ENCODE peak calls at places on chromosomes 7 and 10, in seven cellular contexts. One of them, this sample, is unnamed.

GRCh38 chr7:44100458-44101303 is 3.5 kb upstream of the AEBP1 start:
- DNase-seq in stimulated activated CD8-positive, alpha-beta memory T cell treated with anti-CD3 and anti-CD28 coated beads, Interleukin-4, amount 100 ng/mL, for 1 hour: no peak
- DNase-seq in putamen: no peak
- DNase-seq in HT1080: no peak
- DNase-seq in NCI-H1417: no peak
- DNase-seq in KBM-7: no peak
- DNase-seq in stimulated activated CD4-positive, alpha-beta T cell treated with anti-CD3 and anti-CD28 coated beads, Interleukin-2, amount 100 ng/mL, for 48 hours: no peak
- DNase-seq in this sample: no peak

GRCh38 chr7:70883750-70884445 is 248.0 kb upstream of the GALNT17 start:
- DNase-seq in stimulated activated CD8-positive, alpha-beta memory T cell treated with anti-CD3 and anti-CD28 coated beads, Interleukin-4, amount 100 ng/mL, for 1 hour: no peak
- DNase-seq in putamen: no peak
- DNase-seq in HT1080: no peak
- DNase-seq in NCI-H1417: no peak
- DNase-seq in KBM-7: no peak
- DNase-seq in stimulated activated CD4-positive, alpha-beta T cell treated with anti-CD3 and anti-CD28 coated beads, Interleukin-2, amount 100 ng/mL, for 48 hours: no peak
- DNase-seq in this sample: no peak

GRCh38 chr7:68868975-68869374 is 729.3 kb upstream of the AUTS2 start:
- DNase-seq in stimulated activated CD8-positive, alpha-beta memory T cell treated with anti-CD3 and anti-CD28 coated beads, Interleukin-4, amount 100 ng/mL, for 1 hour: no peak
- DNase-seq in putamen: peak; percentile 3
- DNase-seq in HT1080: no peak
- DNase-seq in NCI-H1417: no peak
- DNase-seq in KBM-7: no peak
- DNase-seq in stimulated activated CD4-positive, alpha-beta T cell treated with anti-CD3 and anti-CD28 coated beads, Interleukin-2, amount 100 ng/mL, for 48 hours: no peak
- DNase-seq in this sample: no peak

GRCh38 chr10:11180228-11180627 is 162.6 kb downstream of the CELF2 start:
- DNase-seq in stimulated activated CD8-positive, alpha-beta memory T cell treated with anti-CD3 and anti-CD28 coated beads, Interleukin-4, amount 100 ng/mL, for 1 hour: no peak
- DNase-seq in putamen: no peak
- DNase-seq in HT1080: no peak
- DNase-seq in NCI-H1417: no peak
- DNase-seq in KBM-7: peak; percentile 96
- DNase-seq in stimulated activated CD4-positive, alpha-beta T cell treated with anti-CD3 and anti-CD28 coated beads, Interleukin-2, amount 100 ng/mL, for 48 hours: no peak
- DNase-seq in this sample: no peak

GRCh38 chr10:100866575-100867098 is 46.1 kb upstream of the SLF2 start:
- DNase-seq in stimulated activated CD8-positive, alpha-beta memory T cell treated with anti-CD3 and anti-CD28 coated beads, Interleukin-4, amount 100 ng/mL, for 1 hour: no peak
- DNase-seq in putamen: no peak
- DNase-seq in HT1080: no peak
- DNase-seq in NCI-H1417: peak; percentile 37
- DNase-seq in KBM-7: no peak
- DNase-seq in stimulated activated CD4-positive, alpha-beta T cell treated with anti-CD3 and anti-CD28 coated beads, Interleukin-2, amount 100 ng/mL, for 48 hours: no peak
- DNase-seq in this sample: no peak

GRCh38 chr10:17847586-17848296 is 38.6 kb downstream of the MRC1 start:
- DNase-seq in stimulated activated CD8-positive, alpha-beta memory T cell treated with anti-CD3 and anti-CD28 coated beads, Interleukin-4, amount 100 ng/mL, for 1 hour: no peak
- DNase-seq in putamen: no peak
- DNase-seq in HT1080: peak; percentile 34
- DNase-seq in NCI-H1417: no peak
- DNase-seq in KBM-7: peak; percentile 48
- DNase-seq in stimulated activated CD4-positive, alpha-beta T cell treated with anti-CD3 and anti-CD28 coated beads, Interleukin-2, amount 100 ng/mL, for 48 hours: no peak
- DNase-seq in this sample: peak; percentile 45

GRCh38 chr10:4514445-4515108 is 311.4 kb upstream of the AKR1E2 start:
- DNase-seq in stimulated activated CD8-positive, alpha-beta memory T cell treated with anti-CD3 and anti-CD28 coated beads, Interleukin-4, amount 100 ng/mL, for 1 hour: no peak
- DNase-seq in putamen: peak; percentile 15
- DNase-seq in HT1080: no peak
- DNase-seq in NCI-H1417: no peak
- DNase-seq in KBM-7: peak; percentile 80
- DNase-seq in stimulated activated CD4-positive, alpha-beta T cell treated with anti-CD3 and anti-CD28 coated beads, Interleukin-2, amount 100 ng/mL, for 48 hours: no peak
- DNase-seq in this sample: no peak

GRCh38 chr7:47539398-47540052 is 42.4 kb downstream of the TNS3 start:
- DNase-seq in stimulated activated CD8-positive, alpha-beta memory T cell treated with anti-CD3 and anti-CD28 coated beads, Interleukin-4, amount 100 ng/mL, for 1 hour: no peak
- DNase-seq in putamen: no peak
- DNase-seq in HT1080: no peak
- DNase-seq in NCI-H1417: no peak
- DNase-seq in KBM-7: no peak
- DNase-seq in stimulated activated CD4-positive, alpha-beta T cell treated with anti-CD3 and anti-CD28 coated beads, Interleukin-2, amount 100 ng/mL, for 48 hours: no peak
- DNase-seq in this sample: no peak

GRCh38 chr10:102435529-102436233 is 3.3 kb upstream of the CUEDC2 start:
- DNase-seq in stimulated activated CD8-positive, alpha-beta memory T cell treated with anti-CD3 and anti-CD28 coated beads, Interleukin-4, amount 100 ng/mL, for 1 hour: no peak
- DNase-seq in putamen: no peak
- DNase-seq in HT1080: no peak
- DNase-seq in NCI-H1417: no peak
- DNase-seq in KBM-7: peak; percentile 92
- DNase-seq in stimulated activated CD4-positive, alpha-beta T cell treated with anti-CD3 and anti-CD28 coated beads, Interleukin-2, amount 100 ng/mL, for 48 hours: no peak
- DNase-seq in this sample: no peak

GRCh38 chr7:42232275-42232674 is 4.7 kb downstream of the GLI3 start:
- DNase-seq in stimulated activated CD8-positive, alpha-beta memory T cell treated with anti-CD3 and anti-CD28 coated beads, Interleukin-4, amount 100 ng/mL, for 1 hour: no peak
- DNase-seq in putamen: no peak
- DNase-seq in HT1080: peak; percentile 41
- DNase-seq in NCI-H1417: no peak
- DNase-seq in KBM-7: no peak
- DNase-seq in stimulated activated CD4-positive, alpha-beta T cell treated with anti-CD3 and anti-CD28 coated beads, Interleukin-2, amount 100 ng/mL, for 48 hours: no peak
- DNase-seq in this sample: no peak

GRCh38 chr7:11331128-11332102 is 357.7 kb downstream of the PHF14 start:
- DNase-seq in stimulated activated CD8-positive, alpha-beta memory T cell treated with anti-CD3 and anti-CD28 coated beads, Interleukin-4, amount 100 ng/mL, for 1 hour: no peak
- DNase-seq in putamen: no peak
- DNase-seq in HT1080: peak; percentile 21
- DNase-seq in NCI-H1417: no peak
- DNase-seq in KBM-7: no peak
- DNase-seq in stimulated activated CD4-positive, alpha-beta T cell treated with anti-CD3 and anti-CD28 coated beads, Interleukin-2, amount 100 ng/mL, for 48 hours: no peak
- DNase-seq in this sample: no peak

GRCh38 chr10:74024600-74024999 is 26.7 kb downstream of the VCL start:
- DNase-seq in stimulated activated CD8-positive, alpha-beta memory T cell treated with anti-CD3 and anti-CD28 coated beads, Interleukin-4, amount 100 ng/mL, for 1 hour: no peak
- DNase-seq in putamen: no peak
- DNase-seq in HT1080: no peak
- DNase-seq in NCI-H1417: no peak
- DNase-seq in KBM-7: no peak
- DNase-seq in stimulated activated CD4-positive, alpha-beta T cell treated with anti-CD3 and anti-CD28 coated beads, Interleukin-2, amount 100 ng/mL, for 48 hours: no peak
- DNase-seq in this sample: no peak

GRCh38 chr7:137694405-137694804 is 152.4 kb downstream of the DGKI start:
- DNase-seq in stimulated activated CD8-positive, alpha-beta memory T cell treated with anti-CD3 and anti-CD28 coated beads, Interleukin-4, amount 100 ng/mL, for 1 hour: no peak
- DNase-seq in putamen: no peak
- DNase-seq in HT1080: peak; percentile 33
- DNase-seq in NCI-H1417: no peak
- DNase-seq in KBM-7: no peak
- DNase-seq in stimulated activated CD4-positive, alpha-beta T cell treated with anti-CD3 and anti-CD28 coated beads, Interleukin-2, amount 100 ng/mL, for 48 hours: no peak
- DNase-seq in this sample: peak; percentile 27

GRCh38 chr10:113226404-113226803 is 276.4 kb downstream of the TCF7L2 start:
- DNase-seq in stimulated activated CD8-positive, alpha-beta memory T cell treated with anti-CD3 and anti-CD28 coated beads, Interleukin-4, amount 100 ng/mL, for 1 hour: no peak
- DNase-seq in putamen: no peak
- DNase-seq in HT1080: no peak
- DNase-seq in NCI-H1417: no peak
- DNase-seq in KBM-7: no peak
- DNase-seq in stimulated activated CD4-positive, alpha-beta T cell treated with anti-CD3 and anti-CD28 coated beads, Interleukin-2, amount 100 ng/mL, for 48 hours: no peak
- DNase-seq in this sample: no peak

GRCh38 chr7:603152-603941 is 83.7 kb upstream of the PDGFA start:
- DNase-seq in stimulated activated CD8-positive, alpha-beta memory T cell treated with anti-CD3 and anti-CD28 coated beads, Interleukin-4, amount 100 ng/mL, for 1 hour: no peak
- DNase-seq in putamen: no peak
- DNase-seq in HT1080: no peak
- DNase-seq in NCI-H1417: no peak
- DNase-seq in KBM-7: peak; percentile 83
- DNase-seq in stimulated activated CD4-positive, alpha-beta T cell treated with anti-CD3 and anti-CD28 coated beads, Interleukin-2, amount 100 ng/mL, for 48 hours: peak; percentile 39
- DNase-seq in this sample: no peak

This sample was measured in RKO.